ENCODE peak calls at places on chromosome 4, in ten cellular contexts. R is HS-27A; C is HEK293T; M is AG08396; E is stimulated activated CD4-positive, alpha-beta T cell treated with anti-CD3 and anti-CD28 coated beads, Interleukin-15, amount 100 ng/mL, for 1 hour; P is dorsolateral prefrontal cortex; W is astrocyte of the spinal cord; B is foreskin melanocyte; D is body of pancreas; I is globus pallidus. Q is an unnamed sample.

GRCh38 chr4:3765271-3766206 is 646 bp upstream of the ADRA2C start:
- DNase-seq in I (no peak), R (no peak), E (no peak), C (peak; percentile 78), B (no peak), W (peak; percentile 14), D (peak; percentile 69), P (peak; percentile 43), M (peak; percentile 79), Q (no peak)

GRCh38 chr4:20430555-20430954 is 178.8 kb downstream of the SLIT2 start:
- DNase-seq in E (no peak), D (no peak), I (no peak), M (no peak), W (peak; percentile 51), R (no peak), C (no peak), B (no peak), P (no peak), Q (peak; percentile 13)

GRCh38 chr4:13601060-13601459 is 26.5 kb downstream of the BOD1L1 start:
- DNase-seq in W (no peak), P (no peak), I (peak; percentile 50), C (no peak), B (no peak), M (no peak), E (no peak), R (no peak), D (no peak), Q (no peak)

GRCh38 chr4:110275871-110276270 is 77.5 kb upstream of the ELOVL6 start:
- DNase-seq in D (no peak), W (peak; percentile 52), I (no peak), M (no peak), P (no peak), B (no peak), R (peak; percentile 33), C (no peak), E (no peak), Q (no peak)

GRCh38 chr4:38188631-38189101 is 228.5 kb downstream of the PTTG2 start:
- DNase-seq in E (no peak), W (no peak), P (no peak), R (no peak), I (no peak), D (no peak), M (no peak), B (no peak), C (no peak), Q (no peak)

GRCh38 chr4:147480502-147480890 is 401 bp upstream of the EDNRA start:
- DNase-seq in I (no peak), M (no peak), B (no peak), W (no peak), D (no peak), R (no peak), E (no peak), P (no peak), C (no peak), Q (no peak)

GRCh38 chr4:138449938-138450337 is 207.8 kb upstream of the SLC7A11 start:
- DNase-seq in D (no peak), M (no peak), W (no peak), E (no peak), R (no peak), P (no peak), I (no peak), C (no peak), B (no peak), Q (no peak)

GRCh38 chr4:86184216-86184915 is 175.5 kb downstream of the MAPK10 start:
- DNase-seq in I (no peak), R (no peak), D (no peak), B (no peak), M (no peak), W (peak; percentile 19), P (no peak), C (no peak), E (no peak), Q (no peak)

GRCh38 chr4:165785337-165785736 is 87.7 kb upstream of the TLL1 start:
- DNase-seq in W (no peak), C (no peak), E (no peak), P (no peak), M (no peak), R (no peak), D (no peak), B (no peak), I (no peak), Q (no peak)

GRCh38 chr4:95363966-95364365 is 184.8 kb downstream of the UNC5C start:
- DNase-seq in M (no peak), E (no peak), P (no peak), I (peak; percentile 53), W (no peak), D (no peak), R (no peak), B (no peak), C (no peak), Q (no peak)

GRCh38 chr4:78829296-78829695 is 53.1 kb downstream of the BMP2K start:
- DNase-seq in I (no peak), B (no peak), P (no peak), D (no peak), E (no peak), R (no peak), W (peak; percentile 29), M (no peak), C (no peak), Q (no peak)

GRCh38 chr4:18440527-18441215 is 419.1 kb upstream of the LCORL start:
- DNase-seq in R (no peak), D (no peak), E (no peak), C (no peak), P (no peak), W (no peak), M (no peak), B (no peak), I (no peak), Q (no peak)

GRCh38 chr4:158172558-158173258 is at the start of gene GASK1B:
- DNase-seq in M (peak; percentile 50), E (no peak), I (peak; percentile 84), D (peak; percentile 60), R (peak; percentile 35), P (peak; percentile 33), C (peak; percentile 37), B (no peak), W (peak; percentile 83), Q (peak; percentile 22)

GRCh38 chr4:187090401-187090800 is 366.7 kb upstream of the FAT1 start:
- DNase-seq in E (no peak), M (peak; percentile 12), C (no peak), B (no peak), I (no peak), P (no peak), W (no peak), D (no peak), R (no peak), Q (no peak)

GRCh38 chr4:151029537-151029936 is 14.5 kb upstream of the LRBA start:
- DNase-seq in W (no peak), P (no peak), D (no peak), I (no peak), B (no peak), R (no peak), E (no peak), C (no peak), M (no peak), Q (no peak)

GRCh38 chr4:103076777-103077347 is 301 bp upstream of the SLC9B2 start:
- DNase-seq in R (no peak), I (no peak), W (no peak), E (no peak), C (no peak), D (no peak), B (no peak), M (no peak), P (no peak), Q (no peak)

GRCh38 chr4:146333187-146333894 is 119.0 kb downstream of the REELD1 start:
- DNase-seq in M (peak; percentile 24), E (no peak), P (no peak), W (peak; percentile 93), I (no peak), D (no peak), R (no peak), C (no peak), B (no peak), Q (no peak)

GRCh38 chr4:41146716-41147506 is 67.4 kb downstream of the APBB2 start:
- DNase-seq in B (peak; percentile 86), I (peak; percentile 94), E (no peak), D (no peak), M (peak; percentile 43), W (peak; percentile 67), P (peak; percentile 87), C (no peak), R (no peak), Q (no peak)

GRCh38 chr4:151472711-151473110 is 63.7 kb downstream of the FHIP1A start:
- DNase-seq in C (no peak), B (no peak), M (no peak), R (no peak), P (no peak), D (no peak), E (no peak), I (no peak), W (no peak), Q (no peak)